ENCODE peak calls at places on chromosomes 16 and 17, in four cellular contexts. G, V, X and I are unnamed samples. For H3K36me3, the result is how much of the 10 kb centered on the place peaks cover.

GRCh38 chr17:20935740-20936139 is 107.1 kb downstream of the USP22 start:
- DNase-seq in G (no peak), V (no peak), X (no peak), I (peak)

GRCh38 chr17:82489851-82490511 is 29.6 kb upstream of the FOXK2 start:
- DNase-seq in G (no peak), V (no peak), X (no peak), I (no peak)

GRCh38 chr16:2040031-2040430 is 7.6 kb downstream of the NTHL1 start:
- DNase-seq in G (no peak), V (no peak), X (no peak), I (no peak)

GRCh38 chr17:77424585-77425344 is 284.0 kb downstream of the SEC14L1 start:
- DNase-seq in G (peak), V (no peak), X (no peak), I (no peak)

GRCh38 chr17:34391241-34391640 is 28.2 kb upstream of the CCL1 start:
- DNase-seq in G (no peak), V (no peak), X (no peak), I (no peak)

GRCh38 chr17:67717192-67717623 is 528 bp upstream of the NOL11 start:
- DNase-seq in G (no peak), V (peak), X (peak), I (no peak)

GRCh38 chr16:75402821-75403475 is 30.4 kb downstream of the CFDP1 start:
- DNase-seq in G (peak), V (peak), X (peak), I (no peak)

GRCh38 chr17:76451480-76451879 is 1.5 kb downstream of the UBE2O start:
- DNase-seq in G (peak), V (no peak), X (no peak), I (no peak)

GRCh38 chr16:27531186-27531585 is 18.5 kb downstream of the GTF3C1 start:
- DNase-seq in G (no peak), V (no peak), X (no peak), I (no peak)

GRCh38 chr16:4376820-4377572 is 5.3 kb downstream of the VASN start:
- DNase-seq in G (no peak), V (no peak), X (no peak), I (no peak)

GRCh38 chr16:53083123-53083522 is 28.3 kb downstream of the CHD9 start:
- DNase-seq in G (peak), V (no peak), X (no peak), I (no peak)

GRCh38 chr17:46968896-46969295 is 10.2 kb downstream of the RPRML start:
- DNase-seq in G (no peak), V (no peak), X (no peak), I (no peak)

GRCh38 chr16:1561266-1561665 is 27.8 kb downstream of the TMEM204 start:
- DNase-seq in G (no peak), V (no peak), X (no peak), I (no peak)

GRCh38 chr17:35943537-35943936 is at the start of gene LYZL6:
- DNase-seq in G (no peak), V (no peak), X (no peak), I (no peak)

GRCh38 chr16:68298907-68299515 is 11.7 kb downstream of the SLC7A6OS start:
- DNase-seq in G (no peak), V (no peak), X (peak), I (no peak)

GRCh38 chr17:78284146-78284545 is 52.7 kb downstream of the TMEM235 start:
- DNase-seq in G (no peak), V (no peak), X (no peak), I (no peak)

GRCh38 chr17:17940451-17940911 is 31.7 kb downstream of the TOM1L2 start:
- DNase-seq in G (no peak), V (no peak), X (no peak), I (no peak)

GRCh38 chr17:7380321-7380720 is 568 bp upstream of the TNK1 start:
- DNase-seq in G (no peak), V (no peak), X (no peak), I (no peak)

GRCh38 chr16:30934827-30935557 is 11.6 kb downstream of the FBXL19 start:
- DNase-seq in G (peak), V (no peak), X (peak), I (no peak)

GRCh38 chr16:3514621-3515020 is 13.8 kb downstream of the CLUAP1 start:
- DNase-seq in G (peak), V (no peak), X (no peak), I (no peak)

GRCh38 chr17:53707546-53707945 is 115.2 kb upstream of the KIF2B start:
- DNase-seq in G (no peak), V (no peak), X (no peak), I (no peak)

GRCh38 chr17:62824290-62825135 is 16.4 kb upstream of the MARCHF10 start:
- DNase-seq in G (no peak), V (peak), X (peak), I (no peak)

GRCh38 chr17:57045868-57046671 is 39.0 kb upstream of the AKAP1 start:
- DNase-seq in G (no peak), V (no peak), X (no peak), I (no peak)

GRCh38 chr16:78443780-78444422 is 344.4 kb downstream of the WWOX start:
- DNase-seq in G (peak), V (no peak), X (no peak), I (no peak)

GRCh38 chr17:32912218-32912897 is 15.6 kb upstream of the TMEM98 start:
- DNase-seq in G (peak), V (no peak), X (peak), I (no peak)

GRCh38 chr16:54503436-54503835 is 216.8 kb upstream of the IRX3 start:
- DNase-seq in G (no peak), V (no peak), X (no peak), I (no peak)

GRCh38 chr17:5785867-5786509 is 201.7 kb upstream of the NLRP1 start:
- DNase-seq in G (no peak), V (no peak), X (no peak), I (no peak)

GRCh38 chr17:68197997-68198930 is 49.6 kb upstream of the AMZ2 start:
- DNase-seq in G (no peak), V (no peak), X (no peak), I (no peak)

GRCh38 chr17:35577826-35578194 is 561 bp downstream of the PEX12 start:
- DNase-seq in G (peak), V (no peak), X (no peak), I (no peak)

GRCh38 chr17:74960739-74961342 is 11.7 kb downstream of the HID1 start:
- DNase-seq in G (peak), V (peak), X (peak), I (no peak)

GRCh38 chr17:1060991-1061390 is 64.1 kb downstream of the TIMM22 start:
- DNase-seq in G (peak), V (peak), X (no peak), I (peak)

DNA sequence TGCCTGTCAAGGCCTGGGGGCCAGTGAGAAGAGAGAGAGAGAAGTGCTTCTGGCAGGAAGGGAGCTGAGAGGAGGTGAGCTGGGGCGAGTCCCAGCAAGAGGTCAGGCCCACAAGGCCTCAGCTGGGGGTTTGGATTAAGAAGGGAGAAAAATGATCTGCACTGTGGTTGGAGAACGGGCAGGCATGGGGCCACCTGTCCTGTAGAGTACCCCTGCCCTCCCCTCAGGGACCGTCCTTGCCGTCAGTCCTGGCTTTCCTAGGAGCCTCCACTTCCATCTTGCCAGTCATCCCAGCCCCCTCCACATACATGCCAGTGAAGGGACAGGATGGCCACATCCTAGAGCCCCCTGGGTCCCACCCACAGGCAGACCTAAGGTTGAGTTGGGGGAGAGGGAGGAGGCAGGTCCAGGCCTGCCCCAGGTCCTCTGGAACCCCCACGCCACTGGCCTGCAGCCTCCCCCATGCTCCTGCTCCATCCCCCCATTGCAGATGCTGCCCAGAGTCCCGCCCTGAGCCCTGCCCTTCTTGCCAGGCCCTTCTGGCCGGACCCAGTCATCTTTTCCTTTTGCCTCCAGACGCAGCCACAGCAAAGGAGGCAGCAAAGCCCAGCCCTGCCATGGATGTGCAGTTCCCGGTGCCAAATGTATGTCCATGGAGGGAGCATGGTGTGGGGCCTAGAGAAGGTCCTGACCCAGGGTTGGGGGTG is 18.9 kb downstream of the KATNB1 start:
- DNase-seq in G (no peak), V (no peak), X (no peak), I (no peak)
- TF ChIP-seq POLR2AphosphoS5 in G (no peak), V (no peak), X (no peak), I (no peak)

DNA sequence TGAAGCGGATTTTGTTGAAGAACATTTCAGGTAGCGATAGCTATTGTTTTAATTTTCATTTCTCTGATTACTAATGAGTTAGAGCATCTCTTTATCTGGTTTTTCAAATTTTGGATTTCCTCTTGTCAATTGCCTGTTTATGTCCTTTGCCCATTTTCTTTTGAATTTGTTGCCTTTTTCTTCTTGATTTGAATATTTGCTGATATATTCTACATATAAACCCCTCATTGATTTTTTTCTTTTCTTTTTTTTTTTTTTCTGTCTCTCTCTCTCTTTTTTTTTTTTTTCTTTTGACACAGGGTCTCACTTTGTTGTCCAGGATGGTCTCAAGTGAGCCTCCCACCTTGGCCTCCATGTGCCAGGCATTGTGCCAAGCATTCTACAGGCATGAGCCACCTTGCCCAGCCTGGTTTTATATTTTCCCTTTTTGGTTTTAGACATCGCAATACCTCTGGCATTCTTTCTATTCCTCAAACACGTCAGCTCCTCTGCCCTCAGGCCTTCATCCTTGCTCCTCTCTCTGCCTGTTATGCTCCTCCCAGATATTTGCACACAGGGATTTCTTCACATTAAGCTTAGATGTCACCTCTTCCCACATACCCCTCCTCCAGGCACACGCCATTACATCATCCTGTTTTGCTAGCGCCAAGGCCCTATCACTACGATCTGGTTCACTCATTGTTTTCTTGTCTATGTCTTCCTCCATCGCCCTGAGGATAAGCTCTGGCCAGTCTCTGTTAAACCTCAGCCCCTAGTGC is 8.5 kb downstream of the SARM1 start:
- DNase-seq in G (no peak), V (no peak), X (peak), I (no peak)
- TF ChIP-seq TCF7L2 in G (no peak), V (no peak), X (no peak), I (no peak)

DNA sequence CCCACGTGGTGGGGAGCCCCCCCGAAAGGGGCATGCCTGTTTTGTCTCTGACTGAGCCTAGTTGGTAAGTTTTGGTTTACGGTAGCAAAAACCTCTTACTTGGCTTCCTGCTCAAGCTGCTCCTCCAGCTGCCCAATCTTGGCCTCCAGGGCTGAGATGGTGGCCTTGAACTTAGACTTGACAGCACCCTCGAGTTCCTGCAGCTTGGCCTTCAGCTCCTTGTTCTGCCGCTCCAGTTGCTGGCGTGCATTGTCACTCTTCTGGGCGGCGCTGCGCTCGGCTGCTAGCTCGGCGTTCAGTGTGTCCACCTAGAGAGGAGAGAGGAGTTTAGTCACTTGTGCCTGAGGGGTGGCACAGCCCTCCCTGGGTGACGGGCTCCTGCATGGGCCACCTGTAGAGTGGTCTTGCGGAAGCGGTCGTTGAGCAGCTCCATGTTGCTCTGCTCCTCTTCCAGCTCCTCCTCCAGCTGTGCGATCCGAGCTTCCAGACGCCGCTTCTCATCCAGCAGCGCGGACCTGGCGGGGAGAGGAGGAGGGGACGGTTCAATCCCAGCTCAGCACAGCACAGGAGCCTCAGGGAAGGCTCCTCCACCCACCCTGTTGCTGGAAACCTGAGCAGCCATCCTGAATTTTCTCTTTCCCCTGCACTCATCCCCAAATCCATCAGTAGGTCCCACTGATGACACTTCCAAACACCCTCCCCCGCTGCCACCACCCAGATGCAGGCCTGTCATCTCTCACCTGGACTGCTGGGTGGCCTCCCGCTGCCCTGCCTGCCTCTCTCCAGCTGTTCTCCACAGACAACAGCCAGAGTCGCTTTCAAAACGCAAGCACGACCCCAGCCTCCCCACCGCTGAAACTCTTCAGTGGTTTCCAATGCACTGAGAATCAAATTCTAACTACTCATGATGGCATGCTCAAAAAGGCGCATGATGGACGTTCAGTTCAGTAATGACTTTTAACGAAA is 44.6 kb downstream of the NDEL1 start:
- DNase-seq in G (no peak), V (no peak), X (no peak), I (no peak)
- H3K36me3 ChIP-seq in G (half or more), V (under half), X (under half), I (under half)

GRCh38 chr16:64700628-64701027 is 421.2 kb downstream of the CDH11 start:
- DNase-seq in G (no peak), V (no peak), X (no peak), I (no peak)

GRCh38 chr16:64696872-64697271 is 425.0 kb downstream of the CDH11 start:
- DNase-seq in G (no peak), V (no peak), X (no peak), I (no peak)

GRCh38 chr16:64695684-64696083 is 426.2 kb downstream of the CDH11 start:
- DNase-seq in G (no peak), V (no peak), X (no peak), I (no peak)
- TF ChIP-seq POLR2AphosphoS5 in G (no peak), V (no peak), X (no peak), I (no peak)

DNA sequence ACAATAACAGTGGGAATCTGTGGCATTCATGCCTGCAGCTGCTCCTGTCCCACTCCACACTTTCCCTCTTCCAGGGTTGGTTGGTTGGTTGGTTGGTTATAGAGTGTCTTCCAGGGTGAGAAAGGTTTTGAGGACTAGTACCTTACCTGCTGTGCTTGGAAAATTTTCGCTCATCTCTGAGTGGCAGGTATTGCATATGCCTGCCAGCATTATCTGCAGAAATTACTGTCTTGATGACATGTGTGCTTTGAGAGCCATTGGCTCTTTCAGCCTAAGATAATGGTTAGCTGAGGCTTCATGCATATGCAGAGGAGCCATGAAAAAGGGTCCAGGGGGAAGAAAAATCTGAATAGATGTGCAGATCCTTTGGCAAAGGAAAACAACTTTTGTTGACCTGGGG is 131.8 kb downstream of the BCAS3 start:
- DNase-seq in G (no peak), V (no peak), X (no peak), I (no peak)
- TF ChIP-seq TCF7L2 in G (no peak), V (no peak), X (no peak), I (no peak)

DNA sequence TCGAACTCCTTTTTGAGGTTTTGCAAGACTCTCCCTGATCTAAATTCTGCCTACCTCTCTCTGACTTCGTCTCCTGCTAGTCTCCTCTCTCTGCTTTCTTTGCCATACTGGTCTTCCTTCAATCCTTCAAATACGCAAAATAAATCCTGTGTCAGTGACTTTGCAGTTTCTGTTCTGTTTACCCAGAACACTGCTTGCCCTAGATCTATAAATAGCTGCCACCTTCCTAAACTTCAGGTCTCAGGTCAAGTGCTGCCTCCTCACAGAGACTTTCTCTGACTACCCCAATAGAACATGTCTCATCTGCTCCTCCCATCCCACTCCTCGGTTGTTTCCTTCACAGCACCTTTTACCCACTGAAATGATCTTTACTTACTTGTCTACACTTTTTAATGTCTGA is 78.9 kb downstream of the TRIM37 start:
- DNase-seq in G (peak), V (no peak), X (no peak), I (no peak)
- H3K36me3 ChIP-seq in G (half or more), V (under half), X (under half), I (under half)

GRCh38 chr17:10052414-10052813 is 146.0 kb downstream of the GAS7 start:
- DNase-seq in G (no peak), V (no peak), X (no peak), I (no peak)

GRCh38 chr17:10051112-10051511 is 146.0 kb upstream of the RCVRN start:
- DNase-seq in G (no peak), V (no peak), X (no peak), I (no peak)

GRCh38 chr17:10048951-10049350 is 143.9 kb upstream of the RCVRN start:
- DNase-seq in G (no peak), V (no peak), X (peak), I (no peak)

GRCh38 chr17:10053976-10054551 is 144.3 kb downstream of the GAS7 start:
- DNase-seq in G (no peak), V (no peak), X (no peak), I (no peak)

DNA sequence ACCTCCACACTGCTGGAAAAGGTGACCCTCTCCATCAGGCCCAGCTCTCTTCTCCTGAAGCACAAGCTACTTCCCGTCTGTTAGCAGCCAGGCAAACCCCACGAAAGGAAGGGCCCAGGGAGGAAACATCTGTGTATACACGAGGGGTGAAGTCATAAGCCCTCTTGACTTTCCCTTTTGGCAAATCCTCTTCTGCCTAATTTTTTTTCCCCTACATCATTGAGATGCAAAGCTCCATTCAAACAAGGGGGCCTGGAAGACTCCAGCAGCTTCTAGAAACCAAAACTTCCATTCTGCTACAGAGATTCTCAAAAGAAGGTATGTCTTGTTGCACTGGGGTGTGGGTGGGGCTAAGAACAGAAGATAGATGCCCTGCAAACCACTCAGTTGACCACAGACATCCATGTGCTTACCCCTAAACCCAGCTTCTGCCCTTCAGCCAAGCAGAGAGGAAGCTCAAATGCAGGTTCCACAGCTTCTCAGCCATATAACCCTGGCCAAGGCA is 145.6 kb upstream of the RCVRN start:
- DNase-seq in G (no peak), V (no peak), X (no peak), I (no peak)
- TF ChIP-seq POLR2AphosphoS5 in G (no peak), V (no peak), X (no peak), I (no peak)

GRCh38 chr17:63974594-63975192 is 2.0 kb upstream of the SCN4A start:
- DNase-seq in G (no peak), V (peak), X (no peak), I (no peak)
- TF ChIP-seq TCF7L2 in G (no peak), V (peak), X (no peak), I (no peak)